ENCODE peak calls at places on chromosomes 3 and 15, in five cellular contexts. P is aorta; V is SJSA1; M is AG04450; E is CD4-positive, alpha-beta memory T cell. I is an unnamed sample.
A peak's percentile ranks its signal among the peaks of the same experiment; 100 is the strongest.

GRCh38 chr15:63422891-63423290 is 41.2 kb upstream of the CA12 start:
- DNase-seq in P (no peak), V (no peak), M (no peak), E (no peak), I (no peak)

GRCh38 chr3:150925751-150926201 is 20.5 kb upstream of the MINDY4B start:
- DNase-seq in P (peak; percentile 46), V (peak; percentile 43), M (no peak), E (peak; percentile 28), I (no peak)

GRCh38 chr3:127222163-127222562 is 29.2 kb downstream of the PRR23E start:
- DNase-seq in P (no peak), V (no peak), M (no peak), E (no peak), I (no peak)

GRCh38 chr15:25600751-25601150 is 161.9 kb upstream of the UBE3A start:
- DNase-seq in P (no peak), V (no peak), M (no peak), E (no peak), I (no peak)

GRCh38 chr3:43004282-43004681 is 25.2 kb downstream of the GASK1A start:
- DNase-seq in P (no peak), V (no peak), M (no peak), E (no peak), I (no peak)

GRCh38 chr3:192063570-192063969 is 602.6 kb downstream of the PYDC2 start:
- DNase-seq in P (no peak), V (no peak), M (no peak), E (no peak), I (no peak)

GRCh38 chr3:72768976-72769375 is 79.3 kb downstream of the SHQ1 start:
- DNase-seq in P (no peak), V (no peak), M (no peak), E (no peak), I (no peak)

GRCh38 chr3:12275974-12276373 is 12.9 kb upstream of the PPARG start:
- DNase-seq in P (no peak), V (no peak), M (no peak), E (no peak), I (no peak)

GRCh38 chr3:112425858-112426750 is 73.2 kb downstream of the BTLA start:
- DNase-seq in P (no peak), V (no peak), M (no peak), E (no peak), I (no peak)
- H3K4me3 ChIP-seq in P (no peak overlapping the region), V (no peak overlapping the region), M (no peak overlapping the region), E (no peak overlapping the region), I (no peak overlapping the region)

GRCh38 chr3:56131976-56132590 is 336.2 kb downstream of the ERC2 start:
- DNase-seq in P (peak; percentile 43), V (peak; percentile 72), M (peak; percentile 74), E (no peak), I (peak; percentile 53)
- H3K27ac ChIP-seq in P (no peak overlapping the region), V (peak overlapping the region; percentile 64), M (peak overlapping the region; percentile 66), E (no peak overlapping the region), I (no peak overlapping the region)

GRCh38 chr3:58045084-58045483 is 36.9 kb downstream of the FLNB start:
- DNase-seq in P (no peak), V (no peak), M (no peak), E (no peak), I (no peak)

GRCh38 chr3:58042947-58043707 is 34.9 kb downstream of the FLNB start:
- DNase-seq in P (no peak), V (no peak), M (no peak), E (no peak), I (no peak)

GRCh38 chr3:58041826-58042324 is 33.7 kb downstream of the FLNB start:
- DNase-seq in P (no peak), V (peak; percentile 92), M (peak; percentile 71), E (no peak), I (no peak)

GRCh38 chr3:58044656-58045055 is 36.4 kb downstream of the FLNB start:
- DNase-seq in P (no peak), V (no peak), M (no peak), E (no peak), I (no peak)

GRCh38 chr3:58043933-58044332 is 35.7 kb downstream of the FLNB start:
- DNase-seq in P (no peak), V (no peak), M (no peak), E (no peak), I (no peak)
- H3K4me3 ChIP-seq in P (no peak overlapping the region), V (no peak overlapping the region), M (no peak overlapping the region), E (no peak overlapping the region), I (no peak overlapping the region)

GRCh38 chr3:61449327-61450040 is 111.9 kb upstream of the PTPRG start:
- DNase-seq in P (no peak), V (no peak), M (no peak), E (no peak), I (no peak)
- H3K27ac ChIP-seq in P (no peak overlapping the region), V (no peak overlapping the region), M (no peak overlapping the region), E (no peak overlapping the region), I (no peak overlapping the region)

GRCh38 chr3:17913349-17913748 is 170.9 kb upstream of the TBC1D5 start:
- DNase-seq in P (no peak), V (no peak), M (no peak), E (no peak), I (no peak)

GRCh38 chr3:17912011-17912760 is 169.8 kb upstream of the TBC1D5 start:
- DNase-seq in P (no peak), V (no peak), M (no peak), E (no peak), I (no peak)

GRCh38 chr3:17910922-17911321 is 168.5 kb upstream of the TBC1D5 start:
- DNase-seq in P (no peak), V (no peak), M (no peak), E (no peak), I (no peak)

GRCh38 chr3:17915341-17915740 is 172.9 kb upstream of the TBC1D5 start:
- DNase-seq in P (no peak), V (no peak), M (no peak), E (no peak), I (no peak)
- H3K4me3 ChIP-seq in P (no peak overlapping the region), V (no peak overlapping the region), M (no peak overlapping the region), E (no peak overlapping the region), I (no peak overlapping the region)

DNA sequence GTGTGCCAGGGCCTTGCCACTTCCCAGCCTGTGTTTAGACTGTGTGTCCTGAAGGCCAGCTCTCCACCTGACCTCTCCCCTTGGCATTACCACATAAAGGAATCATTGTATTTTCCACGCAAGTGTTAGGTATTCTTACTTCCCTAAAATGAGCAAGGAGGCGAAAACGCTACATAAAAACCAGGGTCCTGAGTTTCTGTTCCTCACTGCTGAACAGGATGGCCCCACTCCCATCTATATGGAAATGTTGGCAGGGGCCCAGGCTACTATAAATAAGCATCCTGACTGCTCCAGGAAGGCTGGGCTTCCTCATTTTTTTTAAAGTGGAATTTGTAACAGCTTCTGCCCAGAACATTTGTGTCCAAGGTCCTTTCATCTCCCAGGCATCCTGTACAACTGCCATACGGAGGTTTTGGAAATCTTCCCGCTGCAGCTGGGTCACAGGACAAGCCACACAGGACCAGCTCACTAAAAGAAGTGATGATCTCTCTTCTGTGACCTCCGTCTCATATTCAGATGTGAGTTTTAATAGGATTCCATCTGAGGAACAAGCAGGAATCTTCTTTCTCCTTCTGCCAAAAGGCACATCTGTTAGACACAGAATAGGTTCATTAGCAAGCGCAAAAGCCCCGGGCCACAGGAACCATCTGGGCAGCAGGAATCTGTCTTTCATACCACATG is 56.5 kb upstream of the LIMD1 start:
- DNase-seq in P (peak; percentile 58), V (no peak), M (no peak), E (no peak), I (no peak)
- H3K27ac ChIP-seq in P (no peak overlapping the region), V (no peak overlapping the region), M (peak overlapping the region; percentile 55), E (no peak overlapping the region), I (peak overlapping the region; percentile 67)

GRCh38 chr3:171456765-171457164 is 3.4 kb downstream of the TNIK start:
- DNase-seq in P (no peak), V (no peak), M (no peak), E (no peak), I (no peak)
- H3K4me3 ChIP-seq in P (no peak overlapping the region), V (no peak overlapping the region), M (no peak overlapping the region), E (peak overlapping the region; percentile 92), I (no peak overlapping the region)

GRCh38 chr3:101379695-101380376 is 59.5 kb upstream of the IMPG2 start:
- DNase-seq in P (no peak), V (no peak), M (no peak), E (peak; percentile 27), I (no peak)

GRCh38 chr3:101377209-101377608 is 56.8 kb upstream of the IMPG2 start:
- DNase-seq in P (no peak), V (no peak), M (no peak), E (no peak), I (no peak)

GRCh38 chr3:101377796-101378195 is 57.4 kb upstream of the IMPG2 start:
- DNase-seq in P (no peak), V (no peak), M (no peak), E (no peak), I (no peak)

DNA sequence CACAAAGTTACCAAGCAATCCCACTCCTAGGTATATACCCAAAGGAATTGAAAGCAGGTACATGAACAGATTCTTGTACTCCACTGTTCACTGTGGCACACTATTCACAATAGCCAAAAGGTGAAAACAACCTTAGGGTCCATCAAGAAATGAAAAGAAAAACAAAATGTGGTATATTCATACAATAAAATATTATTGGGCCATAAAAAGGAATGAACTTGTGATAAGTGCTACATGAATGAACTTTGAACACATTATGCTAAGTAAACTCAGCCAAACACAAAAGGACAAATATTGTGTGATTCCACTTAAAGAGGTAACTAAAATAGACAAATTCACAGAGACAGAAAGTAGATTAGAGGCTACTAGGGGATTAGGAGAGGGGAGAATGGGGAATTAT is 55.2 kb upstream of the IMPG2 start:
- DNase-seq in P (no peak), V (no peak), M (no peak), E (no peak), I (no peak)
- H3K27ac ChIP-seq in P (no peak overlapping the region), V (no peak overlapping the region), M (no peak overlapping the region), E (no peak overlapping the region), I (no peak overlapping the region)

GRCh38 chr3:166713787-166714186 is 666.3 kb downstream of the ZBBX start:
- DNase-seq in P (no peak), V (no peak), M (no peak), E (no peak), I (no peak)
- H3K4me3 ChIP-seq in P (no peak overlapping the region), V (no peak overlapping the region), M (no peak overlapping the region), E (no peak overlapping the region), I (no peak overlapping the region)

I was measured in breast epithelium.